ENCODE peak calls at places on chromosomes 1 and 21, in nine cellular contexts. B is T-helper 1 cell, Q is WERI-Rb-1, N is non-pigmented ciliary epithelial cell, O is NCI-H1105, D is NCI-H510A treated with DMSO at 0.1 percent for 48 hours, C is colonic mucosa, U is HFF-Myc, T is SW480. I is an unnamed sample.

GRCh38 chr1:214402583-214403216 is 121.7 kb downstream of the SMYD2 start:
- DNase-seq in U (no peak), O (no peak), T (no peak), B (no peak), C (no peak), Q (no peak), D (no peak), N (no peak), I (no peak)

GRCh38 chr1:202547215-202547614 is 163.0 kb downstream of the SYT2 start:
- DNase-seq in T (no peak), D (no peak), U (no peak), O (no peak), B (no peak), C (no peak), N (no peak), Q (no peak), I (no peak)

GRCh38 chr1:158509471-158510161 is 37.6 kb downstream of the OR10R2 start:
- DNase-seq in Q (no peak), T (no peak), D (peak; percentile 37), U (no peak), C (no peak), B (no peak), O (peak; percentile 90), N (no peak), I (no peak)

GRCh38 chr1:157819886-157820285 is at the start of gene FCRL1:
- DNase-seq in O (no peak), B (no peak), T (no peak), D (no peak), C (no peak), Q (no peak), N (no peak), U (no peak), I (no peak)

GRCh38 chr1:116921937-116922336 is 12.2 kb downstream of the PTGFRN start:
- DNase-seq in D (no peak), B (no peak), T (no peak), N (no peak), O (no peak), Q (no peak), U (no peak), C (no peak), I (no peak)

GRCh38 chr1:180839547-180839946 is 73.2 kb upstream of the KIAA1614 start:
- DNase-seq in B (no peak), U (no peak), Q (no peak), N (no peak), O (no peak), T (no peak), D (no peak), C (no peak), I (no peak)

GRCh38 chr21:45405819-45406762 is 1.1 kb downstream of the COL18A1 start:
- DNase-seq in N (no peak), B (peak; percentile 4), D (no peak), Q (no peak), C (no peak), T (peak; percentile 75), U (no peak), O (peak; percentile 15), I (no peak)

GRCh38 chr1:241641748-241642592 is 1.8 kb upstream of the CHML start:
- DNase-seq in B (no peak), N (no peak), C (no peak), D (no peak), Q (no peak), O (no peak), T (peak; percentile 14), U (no peak), I (no peak)

GRCh38 chr1:181459067-181459466 is 24.2 kb upstream of the CACNA1E start:
- DNase-seq in N (no peak), B (no peak), Q (no peak), D (no peak), T (no peak), C (no peak), O (no peak), U (no peak), I (no peak)

GRCh38 chr1:29426701-29427279 is 190.5 kb downstream of the PTPRU start:
- DNase-seq in C (no peak), U (no peak), D (peak; percentile 70), T (no peak), Q (no peak), O (peak; percentile 93), N (no peak), B (no peak), I (no peak)